ENCODE peak calls at places on chromosomes 16 and 17, in ten cellular contexts. Q is PC-3; I is IMR-90; Y is DND-41; U is left ventricle myocardium inferior; C is neural progenitor cell; V is heart right ventricle; J is adrenal gland; G is stomach; M is CD8-positive, alpha-beta T cell. Z is an unnamed sample.
A peak's percentile ranks its signal among the peaks of the same experiment; 100 is the strongest.

GRCh38 chr17:75102385-75102821 is 7.4 kb upstream of the ARMC7 start:
- DNase-seq in Q (no peak), I (no peak), Y (no peak), U (no peak), C (no peak), V (no peak), J (no peak), G (no peak), M (no peak), Z (no peak)

GRCh38 chr17:50955160-50955559 is 89.0 kb upstream of the TOB1 start:
- DNase-seq in Q (no peak), I (no peak), Y (no peak), U (no peak), C (no peak), V (no peak), J (no peak), G (no peak), M (no peak), Z (no peak)

GRCh38 chr16:48383877-48384304 is 1.3 kb downstream of the SIAH1 start:
- DNase-seq in Q (peak; percentile 37), I (no peak), Y (peak; percentile 23), U (no peak), C (no peak), V (no peak), J (peak; percentile 23), G (no peak), M (no peak), Z (no peak)

GRCh38 chr17:67322039-67322787 is 44.2 kb downstream of the PSMD12 start:
- DNase-seq in Q (no peak), I (no peak), Y (no peak), U (no peak), C (peak; percentile 81), V (no peak), J (no peak), G (no peak), M (no peak), Z (no peak)

GRCh38 chr16:87133112-87133850 is 183.9 kb downstream of the C16orf95 start:
- DNase-seq in Q (no peak), I (no peak), Y (no peak), U (no peak), C (no peak), V (no peak), J (no peak), G (no peak), M (no peak), Z (no peak)

GRCh38 chr16:80158766-80159165 is 382.0 kb upstream of the DYNLRB2 start:
- DNase-seq in Q (peak; percentile 4), I (peak; percentile 87), Y (no peak), U (no peak), C (no peak), V (no peak), J (no peak), G (no peak), M (no peak), Z (no peak)

GRCh38 chr16:87076950-87077749 is 240.0 kb downstream of the C16orf95 start:
- DNase-seq in Q (peak; percentile 65), I (peak; percentile 55), Y (peak; percentile 56), U (peak; percentile 48), C (peak; percentile 76), V (peak; percentile 29), J (peak; percentile 47), G (peak; percentile 69), M (no peak), Z (no peak)

GRCh38 chr16:12758670-12759558 is 44.8 kb downstream of the CPPED1 start:
- DNase-seq in Q (no peak), I (no peak), Y (no peak), U (no peak), C (no peak), V (no peak), J (no peak), G (no peak), M (no peak), Z (no peak)

GRCh38 chr16:336269-336668 is 16.3 kb downstream of the AXIN1 start:
- DNase-seq in Q (no peak), I (no peak), Y (no peak), U (no peak), C (no peak), V (no peak), J (no peak), G (no peak), M (no peak), Z (no peak)

GRCh38 chr16:66608241-66609138 is 4.0 kb downstream of the CMTM3 start:
- DNase-seq in Q (peak; percentile 83), I (peak; percentile 86), Y (peak; percentile 84), U (peak; percentile 87), C (peak; percentile 90), V (peak; percentile 87), J (peak; percentile 87), G (peak; percentile 92), M (peak; percentile 72), Z (peak; percentile 67)

GRCh38 chr16:80480664-80481063 is 60.1 kb upstream of the DYNLRB2 start:
- DNase-seq in Q (no peak), I (no peak), Y (no peak), U (no peak), C (no peak), V (no peak), J (no peak), G (no peak), M (no peak), Z (no peak)

GRCh38 chr17:39198186-39198566 is 707 bp upstream of the CACNB1 start:
- DNase-seq in Q (no peak), I (no peak), Y (no peak), U (no peak), C (peak; percentile 47), V (peak; percentile 14), J (no peak), G (no peak), M (no peak), Z (no peak)

GRCh38 chr17:39197380-39198185 is at the start of gene CACNB1:
- DNase-seq in Q (peak; percentile 58), I (peak; percentile 65), Y (peak; percentile 88), U (peak; percentile 82), C (peak; percentile 94), V (peak; percentile 74), J (peak; percentile 83), G (peak; percentile 72), M (peak; percentile 65), Z (peak; percentile 67)

GRCh38 chr17:39199986-39200879 is at the start of gene RPL19:
- DNase-seq in Q (peak; percentile 86), I (peak; percentile 96), Y (peak; percentile 91), U (peak; percentile 88), C (peak; percentile 96), V (peak; percentile 93), J (peak; percentile 93), G (peak; percentile 91), M (peak; percentile 83), Z (peak; percentile 75)

GRCh38 chr17:39200957-39201510 is 951 bp downstream of the RPL19 start:
- DNase-seq in Q (no peak), I (no peak), Y (no peak), U (no peak), C (no peak), V (no peak), J (no peak), G (no peak), M (no peak), Z (no peak)

GRCh38 chr17:39199673-39199985 is 454 bp upstream of the RPL19 start:
- DNase-seq in Q (no peak), I (no peak), Y (no peak), U (no peak), C (no peak), V (peak; percentile 15), J (no peak), G (no peak), M (no peak), Z (no peak)
- H3K4me1 ChIP-seq in Q (peaks cover 24% of the 10 kb centered on the region), I (peaks cover 20% of the 10 kb centered on the region), Y (peaks cover 66% of the 10 kb centered on the region), U (peaks cover 73% of the 10 kb centered on the region), C (peaks cover 40% of the 10 kb centered on the region), V (peaks cover 24% of the 10 kb centered on the region), J (peaks cover 37% of the 10 kb centered on the region), G (peaks cover 53% of the 10 kb centered on the region), M (peaks cover 56% of the 10 kb centered on the region), Z (peaks cover 42% of the 10 kb centered on the region)

GRCh38 chr17:36760425-36760824 is 159.0 kb downstream of the MRM1 start:
- DNase-seq in Q (no peak), I (no peak), Y (no peak), U (no peak), C (no peak), V (no peak), J (no peak), G (no peak), M (no peak), Z (no peak)
- H3K27ac ChIP-seq in Q (no peak overlapping the region), I (no peak overlapping the region), Y (no peak overlapping the region), U (no peak overlapping the region), C (no peak overlapping the region), V (no peak overlapping the region), J (no peak overlapping the region), G (no peak overlapping the region), M (no peak overlapping the region), Z (no peak overlapping the region)

GRCh38 chr17:18318771-18319450 is 3.8 kb downstream of the SMCR8 start:
- DNase-seq in Q (no peak), I (no peak), Y (no peak), U (no peak), C (no peak), V (no peak), J (no peak), G (no peak), M (no peak), Z (no peak)
- H3K4me3 ChIP-seq in Q (peak overlapping the region; percentile 97), I (no peak overlapping the region), Y (no peak overlapping the region), U (peak overlapping the region; percentile 36), C (no peak overlapping the region), V (no peak overlapping the region), J (no peak overlapping the region), G (peak overlapping the region; percentile 3), M (no peak overlapping the region), Z (no peak overlapping the region)

GRCh38 chr17:16286009-16286946 is 67.0 kb downstream of the CENPV start:
- DNase-seq in Q (peak; percentile 99), I (peak; percentile 98), Y (peak; percentile 43), U (peak; percentile 72), C (peak; percentile 68), V (peak; percentile 82), J (peak; percentile 90), G (peak; percentile 86), M (peak; percentile 66), Z (peak; percentile 47)

GRCh38 chr17:16283705-16284104 is 66.7 kb downstream of the PIGL start:
- DNase-seq in Q (peak; percentile 45), I (peak; percentile 88), Y (no peak), U (no peak), C (no peak), V (no peak), J (no peak), G (no peak), M (no peak), Z (no peak)

GRCh38 chr17:16285646-16286008 is 67.6 kb downstream of the CENPV start:
- DNase-seq in Q (no peak), I (no peak), Y (no peak), U (no peak), C (no peak), V (no peak), J (no peak), G (no peak), M (no peak), Z (no peak)

GRCh38 chr17:16281351-16281750 is 64.3 kb downstream of the PIGL start:
- DNase-seq in Q (peak; percentile 43), I (peak; percentile 96), Y (no peak), U (no peak), C (no peak), V (no peak), J (no peak), G (no peak), M (no peak), Z (no peak)

DNA sequence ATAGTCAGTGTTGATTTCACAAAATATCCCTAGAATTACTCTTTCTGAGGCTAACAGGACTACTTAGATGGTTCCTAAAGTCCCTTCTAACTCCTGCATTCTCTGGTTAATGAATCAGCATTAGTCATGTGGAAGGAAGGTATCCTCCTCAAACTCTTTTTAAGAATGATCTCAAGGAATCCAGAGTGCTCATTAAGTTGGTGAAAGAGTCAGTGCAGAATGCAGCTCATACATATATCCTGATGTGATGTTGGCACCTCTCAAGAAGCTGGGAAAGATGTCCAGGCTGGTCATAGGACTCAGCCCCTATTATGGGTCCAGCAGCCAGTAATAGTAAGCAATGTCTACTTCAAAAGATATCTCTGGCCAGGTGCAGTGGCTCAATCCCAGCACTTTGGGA is 65.5 kb downstream of the PIGL start:
- DNase-seq in Q (peak; percentile 94), I (peak; percentile 91), Y (no peak), U (no peak), C (no peak), V (no peak), J (no peak), G (no peak), M (no peak), Z (no peak)
- H3K4me1 ChIP-seq in Q (peaks cover 60% of the 10 kb centered on the region), I (peaks cover 26% of the 10 kb centered on the region), Y (no peaks in the 10 kb centered on the region), U (peaks cover 24% of the 10 kb centered on the region), C (peaks cover 3% of the 10 kb centered on the region), V (peaks cover 20% of the 10 kb centered on the region), J (peaks cover 19% of the 10 kb centered on the region), G (peaks cover 10% of the 10 kb centered on the region), M (peaks cover 30% of the 10 kb centered on the region), Z (peaks cover 27% of the 10 kb centered on the region)